ENCODE peak calls at places on chromosomes 5 and 9, in six cellular contexts. One of them, this sample, is unnamed.
A peak's percentile ranks its signal among the peaks of the same experiment; 100 is the strongest.

GRCh38 chr9:13140843-13141592 is 138.5 kb downstream of the MPDZ start:
- DNase-seq in HEK293T: no peak
- DNase-seq in sigmoid colon: no peak
- DNase-seq in H54: no peak
- DNase-seq in NCI-H446: peak; percentile 23
- DNase-seq in Right ventricle myocardium superior: no peak
- DNase-seq in this sample: no peak

GRCh38 chr9:131735238-131736181 is 4.4 kb downstream of the RAPGEF1 start:
- DNase-seq in sigmoid colon: no peak
- DNase-seq in Right ventricle myocardium superior: no peak
- DNase-seq in HEK293T: no peak
- DNase-seq in H54: no peak
- DNase-seq in NCI-H446: no peak
- DNase-seq in this sample: no peak

GRCh38 chr9:14312721-14313377 is 1.1 kb downstream of the NFIB start:
- DNase-seq in HEK293T: no peak
- DNase-seq in NCI-H446: no peak
- DNase-seq in Right ventricle myocardium superior: peak; percentile 47
- DNase-seq in H54: no peak
- DNase-seq in sigmoid colon: peak; percentile 72
- DNase-seq in this sample: no peak

GRCh38 chr5:38208782-38209378 is 49.5 kb upstream of the EGFLAM start:
- DNase-seq in Right ventricle myocardium superior: no peak
- DNase-seq in H54: peak; percentile 36
- DNase-seq in sigmoid colon: no peak
- DNase-seq in NCI-H446: peak; percentile 24
- DNase-seq in HEK293T: peak; percentile 59
- DNase-seq in this sample: peak; percentile 17

GRCh38 chr9:123225374-123225813 is 43.0 kb downstream of the STRBP start:
- DNase-seq in HEK293T: peak; percentile 44
- DNase-seq in sigmoid colon: no peak
- DNase-seq in Right ventricle myocardium superior: no peak
- DNase-seq in H54: peak; percentile 57
- DNase-seq in NCI-H446: peak; percentile 21
- DNase-seq in this sample: no peak

GRCh38 chr5:159406571-159406970 is 76.3 kb upstream of the IL12B start:
- DNase-seq in NCI-H446: no peak
- DNase-seq in sigmoid colon: no peak
- DNase-seq in Right ventricle myocardium superior: no peak
- DNase-seq in HEK293T: no peak
- DNase-seq in H54: no peak
- DNase-seq in this sample: no peak

GRCh38 chr5:69517763-69518212 is 25.2 kb downstream of the OCLN start:
- DNase-seq in HEK293T: peak; percentile 21
- DNase-seq in H54: no peak
- DNase-seq in sigmoid colon: no peak
- DNase-seq in NCI-H446: no peak
- DNase-seq in Right ventricle myocardium superior: no peak
- DNase-seq in this sample: no peak

GRCh38 chr5:100900796-100901731 is 2.0 kb downstream of the ST8SIA4 start:
- DNase-seq in sigmoid colon: peak; percentile 79
- DNase-seq in Right ventricle myocardium superior: peak; percentile 87
- DNase-seq in H54: peak; percentile 49
- DNase-seq in NCI-H446: peak; percentile 19
- DNase-seq in HEK293T: peak; percentile 45
- DNase-seq in this sample: no peak

GRCh38 chr5:52603742-52604141 is 184.0 kb upstream of the ITGA1 start:
- DNase-seq in NCI-H446: no peak
- DNase-seq in sigmoid colon: no peak
- DNase-seq in HEK293T: no peak
- DNase-seq in H54: no peak
- DNase-seq in Right ventricle myocardium superior: no peak
- DNase-seq in this sample: no peak

GRCh38 chr9:113770396-113770795 is 105.7 kb upstream of the ZNF618 start:
- DNase-seq in NCI-H446: no peak
- DNase-seq in Right ventricle myocardium superior: no peak
- DNase-seq in HEK293T: no peak
- DNase-seq in sigmoid colon: no peak
- DNase-seq in H54: no peak
- DNase-seq in this sample: no peak

GRCh38 chr9:70772591-70772990 is 348.8 kb downstream of the TRPM3 start:
- DNase-seq in sigmoid colon: no peak
- DNase-seq in H54: no peak
- DNase-seq in NCI-H446: no peak
- DNase-seq in HEK293T: no peak
- DNase-seq in Right ventricle myocardium superior: no peak
- DNase-seq in this sample: no peak

GRCh38 chr9:136773386-136774044 is 9.2 kb upstream of the LCN15 start:
- DNase-seq in H54: no peak
- DNase-seq in HEK293T: peak; percentile 62
- DNase-seq in Right ventricle myocardium superior: no peak
- DNase-seq in sigmoid colon: no peak
- DNase-seq in NCI-H446: no peak
- DNase-seq in this sample: no peak

GRCh38 chr9:93590609-93591234 is 14.3 kb downstream of the PHF2 start:
- DNase-seq in Right ventricle myocardium superior: no peak
- DNase-seq in NCI-H446: no peak
- DNase-seq in HEK293T: no peak
- DNase-seq in sigmoid colon: no peak
- DNase-seq in H54: no peak
- DNase-seq in this sample: no peak

GRCh38 chr9:4905135-4905490 is 80.0 kb upstream of the JAK2 start:
- DNase-seq in NCI-H446: no peak
- DNase-seq in Right ventricle myocardium superior: no peak
- DNase-seq in HEK293T: no peak
- DNase-seq in sigmoid colon: no peak
- DNase-seq in H54: no peak
- DNase-seq in this sample: no peak

GRCh38 chr9:99918134-99918533 is 11.7 kb downstream of the STX17 start:
- DNase-seq in Right ventricle myocardium superior: no peak
- DNase-seq in HEK293T: no peak
- DNase-seq in NCI-H446: no peak
- DNase-seq in H54: no peak
- DNase-seq in sigmoid colon: no peak
- DNase-seq in this sample: no peak

GRCh38 chr5:33611882-33612281 is 171.1 kb downstream of the TARS1 start:
- DNase-seq in sigmoid colon: no peak
- DNase-seq in HEK293T: no peak
- DNase-seq in NCI-H446: no peak
- DNase-seq in Right ventricle myocardium superior: no peak
- DNase-seq in H54: no peak
- DNase-seq in this sample: no peak

GRCh38 chr9:3962467-3962866 is 337.4 kb downstream of the GLIS3 start:
- DNase-seq in HEK293T: no peak
- DNase-seq in NCI-H446: peak; percentile 87
- DNase-seq in Right ventricle myocardium superior: no peak
- DNase-seq in H54: no peak
- DNase-seq in sigmoid colon: no peak
- DNase-seq in this sample: no peak

GRCh38 chr9:21549251-21549765 is 67.2 kb upstream of the IFNE start:
- DNase-seq in NCI-H446: no peak
- DNase-seq in sigmoid colon: no peak
- DNase-seq in Right ventricle myocardium superior: no peak
- DNase-seq in H54: no peak
- DNase-seq in HEK293T: peak; percentile 38
- DNase-seq in this sample: peak; percentile 77

GRCh38 chr5:28779161-28779754 is 1740.9 kb upstream of the CDH9 start:
- DNase-seq in H54: no peak
- DNase-seq in Right ventricle myocardium superior: no peak
- DNase-seq in HEK293T: no peak
- DNase-seq in NCI-H446: no peak
- DNase-seq in sigmoid colon: no peak
- DNase-seq in this sample: no peak

GRCh38 chr5:35852084-35852734 is 4.5 kb upstream of the IL7R start:
- DNase-seq in HEK293T: no peak
- DNase-seq in H54: peak; percentile 50
- DNase-seq in NCI-H446: no peak
- DNase-seq in Right ventricle myocardium superior: peak; percentile 37
- DNase-seq in sigmoid colon: no peak
- DNase-seq in this sample: no peak

GRCh38 chr9:83304686-83305085 is 233.5 kb downstream of the FRMD3 start:
- DNase-seq in HEK293T: no peak
- DNase-seq in NCI-H446: peak; percentile 70
- DNase-seq in H54: no peak
- DNase-seq in sigmoid colon: peak; percentile 93
- DNase-seq in Right ventricle myocardium superior: peak; percentile 91
- DNase-seq in this sample: no peak

GRCh38 chr9:120265791-120266190 is 314.2 kb downstream of the CDK5RAP2 start:
- DNase-seq in H54: no peak
- DNase-seq in HEK293T: no peak
- DNase-seq in NCI-H446: peak; percentile 10
- DNase-seq in sigmoid colon: no peak
- DNase-seq in Right ventricle myocardium superior: peak; percentile 60
- DNase-seq in this sample: no peak

GRCh38 chr9:124784503-124784902 is 7.6 kb downstream of the OLFML2A start:
- DNase-seq in sigmoid colon: no peak
- DNase-seq in H54: no peak
- DNase-seq in Right ventricle myocardium superior: no peak
- DNase-seq in NCI-H446: no peak
- DNase-seq in HEK293T: no peak
- DNase-seq in this sample: no peak

GRCh38 chr5:104344809-104345512 is 782.4 kb upstream of the NUDT12 start:
- DNase-seq in sigmoid colon: no peak
- DNase-seq in Right ventricle myocardium superior: no peak
- DNase-seq in NCI-H446: no peak
- DNase-seq in H54: no peak
- DNase-seq in HEK293T: no peak
- DNase-seq in this sample: no peak

GRCh38 chr5:157290981-157291711 is 25.2 kb downstream of the CYFIP2 start:
- DNase-seq in sigmoid colon: no peak
- DNase-seq in Right ventricle myocardium superior: no peak
- DNase-seq in HEK293T: no peak
- DNase-seq in NCI-H446: no peak
- DNase-seq in H54: no peak
- DNase-seq in this sample: peak; percentile 46

GRCh38 chr9:69919461-69920061 is 98.9 kb downstream of the CFAP95 start:
- DNase-seq in sigmoid colon: no peak
- DNase-seq in NCI-H446: no peak
- DNase-seq in Right ventricle myocardium superior: no peak
- DNase-seq in HEK293T: peak; percentile 47
- DNase-seq in H54: peak; percentile 42
- DNase-seq in this sample: no peak

GRCh38 chr5:116970318-116970717 is 395.7 kb upstream of the SEMA6A start:
- DNase-seq in NCI-H446: peak; percentile 75
- DNase-seq in H54: no peak
- DNase-seq in sigmoid colon: no peak
- DNase-seq in HEK293T: peak; percentile 8
- DNase-seq in Right ventricle myocardium superior: no peak
- DNase-seq in this sample: no peak

GRCh38 chr9:36970007-36970888 is 63.8 kb downstream of the PAX5 start:
- DNase-seq in HEK293T: no peak
- DNase-seq in NCI-H446: no peak
- DNase-seq in sigmoid colon: no peak
- DNase-seq in H54: no peak
- DNase-seq in Right ventricle myocardium superior: no peak
- DNase-seq in this sample: no peak

GRCh38 chr9:126777733-126778132 is 27.1 kb upstream of the ZBTB43 start:
- DNase-seq in Right ventricle myocardium superior: no peak
- DNase-seq in H54: no peak
- DNase-seq in NCI-H446: no peak
- DNase-seq in HEK293T: no peak
- DNase-seq in sigmoid colon: no peak
- DNase-seq in this sample: no peak

GRCh38 chr5:52846443-52846842 is 58.7 kb downstream of the ITGA1 start:
- DNase-seq in H54: no peak
- DNase-seq in sigmoid colon: no peak
- DNase-seq in HEK293T: no peak
- DNase-seq in Right ventricle myocardium superior: no peak
- DNase-seq in NCI-H446: no peak
- DNase-seq in this sample: no peak

GRCh38 chr5:72767289-72768010 is 49.0 kb upstream of the TNPO1 start:
- DNase-seq in Right ventricle myocardium superior: no peak
- DNase-seq in H54: no peak
- DNase-seq in HEK293T: peak; percentile 61
- DNase-seq in sigmoid colon: no peak
- DNase-seq in NCI-H446: peak; percentile 24
- DNase-seq in this sample: no peak

GRCh38 chr5:10564838-10565784 is 1.2 kb downstream of the ANKRD33B start:
- DNase-seq in Right ventricle myocardium superior: peak; percentile 65
- DNase-seq in H54: no peak
- DNase-seq in NCI-H446: no peak
- DNase-seq in HEK293T: no peak
- DNase-seq in sigmoid colon: no peak
- DNase-seq in this sample: no peak

GRCh38 chr9:86519216-86519615 is 165.0 kb upstream of the TUT7 start:
- DNase-seq in HEK293T: no peak
- DNase-seq in NCI-H446: no peak
- DNase-seq in sigmoid colon: no peak
- DNase-seq in Right ventricle myocardium superior: no peak
- DNase-seq in H54: no peak
- DNase-seq in this sample: no peak

GRCh38 chr5:93510626-93511420 is 70.2 kb downstream of the NR2F1-AS1 start:
- DNase-seq in Right ventricle myocardium superior: no peak
- DNase-seq in HEK293T: no peak
- DNase-seq in sigmoid colon: no peak
- DNase-seq in NCI-H446: no peak
- DNase-seq in H54: no peak
- DNase-seq in this sample: no peak

GRCh38 chr5:168153263-168153930 is 138.0 kb upstream of the WWC1 start:
- DNase-seq in NCI-H446: no peak
- DNase-seq in H54: no peak
- DNase-seq in sigmoid colon: no peak
- DNase-seq in HEK293T: no peak
- DNase-seq in Right ventricle myocardium superior: no peak
- DNase-seq in this sample: no peak

GRCh38 chr5:80961376-80962281 is 1.5 kb downstream of the RASGRF2 start:
- DNase-seq in Right ventricle myocardium superior: no peak
- DNase-seq in H54: no peak
- DNase-seq in sigmoid colon: no peak
- DNase-seq in HEK293T: peak; percentile 19
- DNase-seq in NCI-H446: no peak
- DNase-seq in this sample: no peak

GRCh38 chr5:60507687-60508086 is 192.3 kb downstream of the DEPDC1B start:
- DNase-seq in sigmoid colon: no peak
- DNase-seq in HEK293T: no peak
- DNase-seq in Right ventricle myocardium superior: no peak
- DNase-seq in H54: no peak
- DNase-seq in NCI-H446: no peak
- DNase-seq in this sample: no peak

GRCh38 chr9:135098400-135099105 is 11.1 kb downstream of the OLFM1 start:
- DNase-seq in H54: peak; percentile 53
- DNase-seq in NCI-H446: no peak
- DNase-seq in HEK293T: peak; percentile 47
- DNase-seq in Right ventricle myocardium superior: no peak
- DNase-seq in sigmoid colon: no peak
- DNase-seq in this sample: no peak

GRCh38 chr5:39513236-39513635 is 88.5 kb upstream of the DAB2 start:
- DNase-seq in NCI-H446: no peak
- DNase-seq in H54: peak; percentile 15
- DNase-seq in HEK293T: no peak
- DNase-seq in Right ventricle myocardium superior: no peak
- DNase-seq in sigmoid colon: no peak
- DNase-seq in this sample: peak; percentile 64

This sample was measured in HS-27A.